ENCODE peak calls at places on chromosomes 13 and 19, in eight cellular contexts. P, R, U, C, I, T, Q and G are unnamed samples.

GRCh38 chr19:2629491-2630351 is 72.8 kb downstream of the GNG7 start:
- ATAC-seq in R (no peak), U (no peak), T (no peak), C (peak), I (peak), Q (no peak), P (no peak), G (no peak)

GRCh38 chr13:54637377-54637776 is 1608.8 kb downstream of the OLFM4 start:
- ATAC-seq in T (no peak), C (peak), Q (peak), R (no peak), I (peak), U (no peak), P (no peak), G (no peak)

GRCh38 chr19:8370176-8371010 is 6.4 kb downstream of the ANGPTL4 start:
- ATAC-seq in C (peak), U (no peak), R (no peak), Q (no peak), T (no peak), I (no peak), P (no peak), G (no peak)

GRCh38 chr19:38924383-38924782 is 6.2 kb downstream of the SARS2 start:
- ATAC-seq in T (no peak), P (no peak), R (no peak), C (no peak), U (no peak), Q (no peak), I (no peak), G (no peak)

GRCh38 chr13:26442541-26442940 is 114.9 kb upstream of the WASF3 start:
- ATAC-seq in P (no peak), Q (no peak), I (peak), R (no peak), U (peak), T (no peak), C (no peak), G (peak)

GRCh38 chr19:54345938-54346386 is 7.0 kb upstream of the LILRA4 start:
- ATAC-seq in C (peak), P (no peak), Q (no peak), I (peak), R (no peak), T (no peak), U (no peak), G (no peak)

GRCh38 chr19:38223617-38224013 is 407 bp downstream of the DPF1 start:
- ATAC-seq in Q (no peak), I (no peak), U (no peak), R (no peak), C (no peak), T (no peak), P (no peak), G (no peak)

GRCh38 chr19:50315773-50316448 is 13.3 kb downstream of the KCNC3 start:
- ATAC-seq in T (no peak), U (no peak), Q (no peak), C (no peak), P (peak), I (no peak), R (peak), G (no peak)

GRCh38 chr19:38329651-38330050 is 6.0 kb upstream of the CATSPERG start:
- ATAC-seq in C (no peak), P (no peak), T (peak), U (no peak), Q (no peak), I (no peak), R (no peak), G (no peak)

GRCh38 chr19:48152552-48152951 is 17.6 kb downstream of the LIG1 start:
- ATAC-seq in P (peak), C (peak), U (no peak), I (peak), T (peak), R (no peak), Q (peak), G (peak)

GRCh38 chr13:101916108-101916757 is 463.8 kb downstream of the ITGBL1 start:
- ATAC-seq in Q (no peak), P (no peak), T (no peak), R (peak), I (peak), C (peak), U (peak), G (no peak)

GRCh38 chr19:55376381-55376933 is at the start of gene TMEM190:
- ATAC-seq in P (peak), R (peak), I (no peak), C (no peak), T (peak), Q (no peak), U (no peak), G (no peak)

GRCh38 chr19:44345969-44346368 is 10.5 kb downstream of the ZNF112 start:
- ATAC-seq in U (no peak), R (no peak), C (no peak), T (no peak), P (no peak), I (no peak), Q (no peak), G (no peak)

GRCh38 chr13:19861762-19862161 is 1.7 kb downstream of the ZMYM5 start:
- ATAC-seq in I (no peak), U (no peak), Q (no peak), T (no peak), C (no peak), P (no peak), R (no peak), G (no peak)
- H3K4me3 ChIP-seq in I (peak), U (peak), Q (no peak), T (peak), C (peak), P (peak), R (peak), G (peak)

DNA sequence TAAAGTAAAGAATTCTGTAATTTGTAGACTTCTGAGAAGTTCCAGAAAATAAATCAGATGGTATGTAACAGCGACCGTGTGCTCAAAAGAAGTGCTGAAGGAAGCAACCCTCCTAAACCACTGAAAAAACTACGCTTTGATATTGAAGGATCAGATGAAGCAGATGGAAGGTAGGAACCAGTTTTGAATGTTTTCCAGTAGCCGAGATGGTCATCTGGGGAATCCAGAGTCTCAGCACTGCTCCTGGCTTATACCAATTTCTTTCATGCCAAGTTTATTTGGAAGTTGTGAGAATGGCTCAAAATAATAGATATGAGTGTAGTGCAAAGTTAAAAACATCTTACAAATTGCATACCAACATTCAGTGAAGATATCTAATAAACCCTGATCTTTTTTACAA is 56.2 kb downstream of the RCBTB2 start:
- ATAC-seq in T (no peak), C (no peak), P (no peak), U (no peak), R (no peak), I (no peak), Q (no peak), G (no peak)
- H3K4me3 ChIP-seq in T (no peak), C (no peak), P (no peak), U (peak), R (no peak), I (no peak), Q (no peak), G (no peak)

DNA sequence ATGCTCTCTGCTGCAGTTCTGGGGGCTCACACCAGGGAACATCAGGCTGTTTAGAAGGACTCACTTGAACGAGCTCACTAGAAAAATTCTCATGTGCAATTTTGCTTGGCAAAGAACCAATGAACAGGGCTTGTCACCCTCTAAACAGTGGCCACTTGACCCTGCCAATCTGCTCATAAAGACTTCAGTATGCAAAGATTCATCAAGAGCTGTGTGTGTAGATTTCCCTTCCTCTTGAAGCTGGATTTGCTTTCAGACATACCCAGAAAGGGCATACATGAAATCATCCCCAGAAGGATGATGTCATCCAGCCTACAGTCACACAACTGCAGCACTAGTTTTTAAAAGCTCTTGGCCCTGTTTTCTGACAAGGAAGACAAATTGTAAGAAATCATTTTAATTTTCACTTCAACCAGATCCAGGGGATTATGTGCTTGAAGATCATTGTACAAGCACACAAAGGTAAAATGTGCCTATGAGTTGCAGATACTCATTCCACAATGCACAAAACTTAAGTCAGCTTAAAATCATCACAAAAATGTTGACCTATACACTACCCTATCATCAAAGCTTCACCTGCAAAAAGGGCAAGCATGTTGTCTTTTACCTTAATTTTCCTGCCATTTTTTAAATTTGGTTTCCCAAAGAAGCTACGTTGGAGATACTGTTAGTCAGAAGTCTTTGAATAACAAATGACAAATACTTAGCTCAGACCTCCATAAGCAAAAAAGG is 5.2 kb upstream of the STK24 start:
- ATAC-seq in Q (no peak), I (peak), T (no peak), P (no peak), U (no peak), R (no peak), C (peak), G (no peak)
- H3K4me3 ChIP-seq in Q (no peak), I (no peak), T (no peak), P (no peak), U (no peak), R (no peak), C (no peak), G (no peak)

GRCh38 chr13:99436686-99437416 is 64.4 kb upstream of the TM9SF2 start:
- ATAC-seq in Q (peak), U (no peak), P (peak), R (peak), T (peak), C (peak), I (peak), G (peak)
- H3K4me3 ChIP-seq in Q (no peak), U (no peak), P (no peak), R (no peak), T (no peak), C (no peak), I (no peak), G (no peak)

GRCh38 chr13:44857061-44857460 is 132.2 kb downstream of the NUFIP1 start:
- ATAC-seq in T (no peak), C (no peak), R (peak), I (no peak), P (no peak), U (no peak), Q (no peak), G (no peak)

GRCh38 chr13:44853641-44854040 is 135.6 kb downstream of the NUFIP1 start:
- ATAC-seq in U (no peak), R (no peak), C (peak), I (peak), Q (peak), T (no peak), P (no peak), G (no peak)

GRCh38 chr13:44855860-44856259 is 133.4 kb downstream of the NUFIP1 start:
- ATAC-seq in U (no peak), I (no peak), R (no peak), T (no peak), C (no peak), P (no peak), Q (no peak), G (no peak)

GRCh38 chr13:44857736-44858135 is 131.5 kb downstream of the NUFIP1 start:
- ATAC-seq in P (no peak), C (no peak), T (no peak), I (no peak), R (no peak), U (no peak), Q (no peak), G (no peak)

GRCh38 chr13:44854264-44855060 is 134.8 kb downstream of the NUFIP1 start:
- ATAC-seq in Q (peak), R (no peak), T (no peak), I (peak), U (peak), C (no peak), P (no peak), G (peak)
- H3K4me3 ChIP-seq in Q (no peak), R (no peak), T (no peak), I (no peak), U (no peak), C (no peak), P (no peak), G (no peak)